ENCODE peak calls at places on chromosome 19, in ten cellular contexts. E, W, A, T, Q, M, H, F, U and B are unnamed samples.

GRCh38 chr19:18849838-18850400 is 18.2 kb downstream of the UPF1 start:
- DNase-seq in E (no peak), W (no peak), A (no peak), T (no peak), Q (no peak), M (no peak), H (no peak), F (no peak), U (no peak), B (no peak)

GRCh38 chr19:45170146-45171106 is 7.6 kb downstream of the TRAPPC6A start:
- DNase-seq in E (no peak), W (no peak), A (no peak), T (no peak), Q (no peak), M (no peak), H (no peak), F (no peak), U (no peak), B (no peak)

GRCh38 chr19:1131718-1132552 is 28.1 kb downstream of the GPX4 start:
- DNase-seq in E (peak), W (peak), A (peak), T (peak), Q (peak), M (no peak), H (no peak), F (no peak), U (peak), B (peak)

GRCh38 chr19:6127716-6128335 is 7.6 kb upstream of the ACSBG2 start:
- DNase-seq in E (no peak), W (no peak), A (no peak), T (no peak), Q (no peak), M (no peak), H (no peak), F (no peak), U (no peak), B (no peak)

GRCh38 chr19:47848871-47849473 is 10.1 kb upstream of the TPRX2 start:
- DNase-seq in E (no peak), W (no peak), A (no peak), T (no peak), Q (peak), M (peak), H (peak), F (peak), U (no peak), B (no peak)

GRCh38 chr19:33482486-33482885 is 39.1 kb downstream of the PEPD start:
- DNase-seq in E (no peak), W (no peak), A (no peak), T (no peak), Q (no peak), M (no peak), H (no peak), F (no peak), U (no peak), B (no peak)

GRCh38 chr19:48348039-48348438 is 15.7 kb downstream of the TMEM143 start:
- DNase-seq in E (no peak), W (no peak), A (no peak), T (no peak), Q (no peak), M (no peak), H (no peak), F (peak), U (no peak), B (no peak)

GRCh38 chr19:15105044-15105443 is 2.2 kb upstream of the SYDE1 start:
- DNase-seq in E (no peak), W (no peak), A (no peak), T (no peak), Q (no peak), M (no peak), H (no peak), F (no peak), U (no peak), B (no peak)

GRCh38 chr19:18429717-18430416 is 8.1 kb downstream of the ISYNA1 start:
- DNase-seq in E (no peak), W (no peak), A (no peak), T (peak), Q (no peak), M (no peak), H (no peak), F (no peak), U (no peak), B (no peak)

GRCh38 chr19:6276447-6276846 is 3.3 kb downstream of the MLLT1 start:
- DNase-seq in E (no peak), W (peak), A (no peak), T (peak), Q (peak), M (no peak), H (peak), F (no peak), U (peak), B (no peak)

GRCh38 chr19:2230807-2231533 is 5.2 kb downstream of the PLEKHJ1 start:
- DNase-seq in E (no peak), W (no peak), A (no peak), T (no peak), Q (no peak), M (no peak), H (no peak), F (no peak), U (no peak), B (no peak)

GRCh38 chr19:13974073-13974472 is 21.8 kb downstream of the DCAF15 start:
- DNase-seq in E (peak), W (no peak), A (no peak), T (no peak), Q (peak), M (peak), H (peak), F (no peak), U (no peak), B (no peak)

GRCh38 chr19:12093777-12094176 is 29.2 kb downstream of the ZNF844 start:
- DNase-seq in E (no peak), W (no peak), A (peak), T (no peak), Q (no peak), M (no peak), H (no peak), F (no peak), U (no peak), B (no peak)

GRCh38 chr19:42401365-42402303 is 11.5 kb upstream of the CNFN start:
- DNase-seq in E (peak), W (peak), A (no peak), T (peak), Q (peak), M (peak), H (peak), F (peak), U (peak), B (peak)

GRCh38 chr19:2061936-2062729 is 11.1 kb upstream of the MKNK2 start:
- DNase-seq in E (no peak), W (no peak), A (no peak), T (no peak), Q (peak), M (peak), H (no peak), F (peak), U (no peak), B (peak)

GRCh38 chr19:7970716-7971448 is 27.4 kb upstream of the TIMM44 start:
- DNase-seq in E (peak), W (no peak), A (no peak), T (no peak), Q (peak), M (peak), H (peak), F (peak), U (peak), B (no peak)

GRCh38 chr19:9427941-9428340 is 7.4 kb downstream of the ZNF266 start:
- DNase-seq in E (no peak), W (no peak), A (no peak), T (no peak), Q (no peak), M (no peak), H (no peak), F (no peak), U (no peak), B (no peak)

GRCh38 chr19:756232-756631 is 5.3 kb downstream of the MISP start:
- DNase-seq in E (no peak), W (no peak), A (no peak), T (no peak), Q (peak), M (no peak), H (peak), F (peak), U (peak), B (no peak)

GRCh38 chr19:30173593-30174356 is 198.4 kb upstream of the ZNF536 start:
- DNase-seq in E (no peak), W (no peak), A (no peak), T (no peak), Q (no peak), M (no peak), H (no peak), F (no peak), U (peak), B (no peak)

GRCh38 chr19:46727757-46728156 is 10.8 kb upstream of the PRKD2 start:
- DNase-seq in E (no peak), W (no peak), A (no peak), T (peak), Q (no peak), M (no peak), H (no peak), F (no peak), U (no peak), B (no peak)

GRCh38 chr19:23318143-23318542 is 67.9 kb upstream of the ZNF724 start:
- DNase-seq in E (no peak), W (no peak), A (no peak), T (no peak), Q (no peak), M (no peak), H (no peak), F (no peak), U (no peak), B (no peak)

GRCh38 chr19:55078996-55079395 is 3.3 kb downstream of the EPS8L1 start:
- DNase-seq in E (no peak), W (no peak), A (no peak), T (no peak), Q (no peak), M (no peak), H (no peak), F (no peak), U (no peak), B (no peak)

GRCh38 chr19:55080915-55081772 is 5.5 kb downstream of the EPS8L1 start:
- DNase-seq in E (peak), W (no peak), A (peak), T (no peak), Q (peak), M (peak), H (peak), F (peak), U (peak), B (peak)

GRCh38 chr19:55079400-55080038 is 3.9 kb downstream of the EPS8L1 start:
- DNase-seq in E (no peak), W (no peak), A (no peak), T (no peak), Q (no peak), M (no peak), H (no peak), F (no peak), U (no peak), B (no peak)

GRCh38 chr19:55081773-55082022 is 6.0 kb downstream of the EPS8L1 start:
- DNase-seq in E (no peak), W (no peak), A (no peak), T (no peak), Q (no peak), M (no peak), H (peak), F (no peak), U (no peak), B (no peak)

DNA sequence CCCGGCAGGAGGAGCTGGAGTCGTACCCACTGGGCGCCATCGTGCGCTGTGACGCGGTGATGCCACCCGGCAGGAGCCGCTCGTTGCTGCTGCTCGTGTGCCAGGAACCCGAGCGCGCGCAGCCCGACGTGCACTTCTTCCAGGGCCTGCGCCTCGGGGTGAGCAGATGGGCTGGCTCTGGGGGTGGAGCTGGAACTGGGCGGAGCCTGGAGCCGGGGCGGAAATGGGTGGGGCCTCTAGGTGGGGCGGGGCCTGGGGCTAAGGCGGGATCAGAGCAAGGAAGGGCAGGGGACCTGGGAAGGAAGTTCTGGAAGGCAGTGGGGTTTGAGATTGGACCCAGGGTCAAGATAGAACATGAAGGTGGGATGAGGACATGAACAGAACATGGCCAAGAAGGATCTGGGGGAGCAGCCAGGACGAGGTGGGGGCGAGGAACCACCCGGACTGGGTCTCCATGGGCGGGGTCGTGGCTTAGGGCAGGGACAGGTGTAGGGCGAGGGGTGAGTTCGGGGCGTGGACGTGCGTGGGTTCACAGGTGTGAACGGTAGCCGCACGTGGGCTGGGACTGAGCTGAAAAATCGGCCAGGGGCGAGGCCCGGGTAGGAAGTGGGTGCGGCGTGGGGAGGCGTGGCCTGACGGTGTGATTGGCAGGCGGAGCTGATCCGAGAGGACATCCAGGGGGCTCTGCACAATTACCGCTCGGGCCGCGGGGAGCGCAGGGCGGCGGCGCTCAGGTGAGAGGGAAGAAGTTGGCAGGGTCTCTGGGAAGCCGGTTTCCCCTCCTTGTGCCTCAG is 4.6 kb downstream of the EPS8L1 start:
- DNase-seq in E (peak), W (no peak), A (no peak), T (no peak), Q (peak), M (peak), H (peak), F (peak), U (peak), B (peak)
- TF ChIP-seq CTCF in E (no peak), W (no peak), A (no peak), T (no peak), Q (no peak), M (no peak), H (no peak), F (no peak), U (no peak), B (no peak)

DNA sequence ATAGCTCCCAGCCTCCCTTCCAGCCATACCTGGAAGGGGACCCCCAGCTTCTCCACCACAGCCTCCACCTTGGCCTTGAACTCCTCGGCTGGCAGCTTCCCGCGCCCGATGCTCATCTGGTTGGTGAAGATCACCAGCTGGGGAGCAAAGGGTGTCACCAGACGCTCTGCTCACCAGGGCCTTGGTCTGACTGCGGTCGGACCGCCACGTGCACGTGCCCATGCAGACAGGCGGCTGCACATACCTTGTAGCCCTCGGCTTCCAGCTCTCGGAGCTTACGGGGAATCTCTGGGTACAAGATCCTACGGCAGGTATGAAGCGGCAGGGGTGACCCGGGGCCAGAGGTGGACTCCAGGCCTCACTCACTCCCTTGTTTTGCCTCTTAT is 3.4 kb downstream of the PNKP start:
- DNase-seq in E (no peak), W (no peak), A (no peak), T (peak), Q (no peak), M (no peak), H (no peak), F (no peak), U (no peak), B (no peak)
- TF ChIP-seq EP300 in E (no peak), W (no peak), A (no peak), T (no peak), Q (no peak), M (no peak), H (no peak), F (no peak), U (no peak), B (no peak)

GRCh38 chr19:38693380-38694223 is 46.2 kb downstream of the ACTN4 start:
- DNase-seq in E (no peak), W (no peak), A (no peak), T (no peak), Q (no peak), M (no peak), H (no peak), F (peak), U (peak), B (peak)

GRCh38 chr19:38690146-38690545 is 42.7 kb downstream of the ACTN4 start:
- DNase-seq in E (no peak), W (no peak), A (no peak), T (no peak), Q (no peak), M (no peak), H (no peak), F (no peak), U (no peak), B (no peak)

GRCh38 chr19:38690832-38691231 is 43.4 kb downstream of the ACTN4 start:
- DNase-seq in E (no peak), W (no peak), A (no peak), T (no peak), Q (no peak), M (no peak), H (no peak), F (no peak), U (no peak), B (no peak)

GRCh38 chr19:38692458-38693379 is 45.3 kb downstream of the ACTN4 start:
- DNase-seq in E (no peak), W (no peak), A (no peak), T (no peak), Q (no peak), M (no peak), H (peak), F (no peak), U (no peak), B (no peak)

DNA sequence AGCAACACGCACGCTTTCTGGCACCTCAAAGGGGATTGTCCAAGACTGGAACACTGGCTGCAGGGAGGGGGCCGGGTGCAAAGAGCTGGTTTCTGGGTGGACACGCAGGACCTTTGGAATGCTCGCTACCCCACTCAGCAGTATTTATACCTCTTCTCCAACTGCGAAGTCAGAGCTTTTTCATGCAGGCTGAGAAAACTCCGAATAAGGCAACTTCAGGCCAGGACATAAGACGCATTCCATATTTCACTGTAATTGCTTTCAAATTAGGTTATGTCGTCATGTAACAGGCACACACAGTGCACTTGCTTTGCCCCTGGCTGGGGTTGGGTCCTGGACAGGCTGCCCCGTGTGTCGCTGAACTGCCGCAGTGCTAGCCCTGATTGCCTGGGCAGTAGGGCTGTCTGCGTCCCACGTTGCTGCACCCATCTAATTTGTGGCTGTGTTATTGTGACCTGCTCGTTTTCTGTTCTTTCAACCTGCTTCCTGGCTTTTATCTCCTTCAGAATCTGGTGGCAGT is 44.5 kb downstream of the ACTN4 start:
- DNase-seq in E (no peak), W (no peak), A (no peak), T (peak), Q (no peak), M (no peak), H (peak), F (no peak), U (peak), B (no peak)
- TF ChIP-seq POLR2AphosphoS5 in E (peak), W (peak), A (no peak), T (peak), Q (no peak), M (no peak), H (peak), F (no peak), U (peak), B (peak)

GRCh38 chr19:10568826-10569651 is at the start of gene CDKN2D:
- DNase-seq in E (peak), W (peak), A (peak), T (peak), Q (peak), M (peak), H (peak), F (peak), U (peak), B (peak)
- TF ChIP-seq CTCF in E (peak), W (peak), A (no peak), T (no peak), Q (no peak), M (no peak), H (no peak), F (peak), U (peak), B (peak)

GRCh38 chr19:21838646-21839045 is 2.7 kb upstream of the ZNF43 start:
- DNase-seq in E (no peak), W (no peak), A (no peak), T (no peak), Q (no peak), M (no peak), H (no peak), F (no peak), U (no peak), B (no peak)
- TF ChIP-seq EP300 in E (no peak), W (no peak), A (no peak), T (no peak), Q (no peak), M (no peak), H (no peak), F (no peak), U (no peak), B (no peak)